ENCODE peak calls at places on chromosomes 5 and 9, in nine cellular contexts. One of them, this sample, is unnamed.

GRCh38 chr5:14906628-14907027 is 35.0 kb upstream of the ANKH start:
- DNase-seq in tibial artery: no peak
- DNase-seq in kidney epithelial cell: no peak
- DNase-seq in epithelial cell of esophagus: no peak
- DNase-seq in pancreas: no peak
- DNase-seq in upper lobe of right lung: no peak
- DNase-seq in brain microvascular endothelial cell: no peak
- DNase-seq in IMR-90: no peak
- DNase-seq in adrenal gland: no peak
- DNase-seq in this sample: no peak

GRCh38 chr5:102986074-102986473 is 133.9 kb downstream of the GIN1 start:
- DNase-seq in IMR-90: no peak
- DNase-seq in pancreas: no peak
- DNase-seq in epithelial cell of esophagus: no peak
- DNase-seq in kidney epithelial cell: no peak
- DNase-seq in tibial artery: no peak
- DNase-seq in upper lobe of right lung: no peak
- DNase-seq in adrenal gland: no peak
- DNase-seq in brain microvascular endothelial cell: no peak
- DNase-seq in this sample: no peak

GRCh38 chr5:135625061-135625460 is 46.3 kb upstream of the CXCL14 start:
- DNase-seq in adrenal gland: no peak
- DNase-seq in upper lobe of right lung: no peak
- DNase-seq in pancreas: no peak
- DNase-seq in kidney epithelial cell: no peak
- DNase-seq in IMR-90: no peak
- DNase-seq in tibial artery: no peak
- DNase-seq in brain microvascular endothelial cell: no peak
- DNase-seq in epithelial cell of esophagus: no peak
- DNase-seq in this sample: no peak

GRCh38 chr5:122885038-122885517 is 39.7 kb downstream of the SNX24 start:
- DNase-seq in epithelial cell of esophagus: no peak
- DNase-seq in tibial artery: no peak
- DNase-seq in adrenal gland: no peak
- DNase-seq in brain microvascular endothelial cell: no peak
- DNase-seq in pancreas: no peak
- DNase-seq in IMR-90: no peak
- DNase-seq in upper lobe of right lung: no peak
- DNase-seq in kidney epithelial cell: no peak
- DNase-seq in this sample: no peak

GRCh38 chr5:61330341-61330878 is 1.6 kb upstream of the ZSWIM6 start:
- DNase-seq in tibial artery: no peak
- DNase-seq in pancreas: peak; percentile 43
- DNase-seq in brain microvascular endothelial cell: no peak
- DNase-seq in IMR-90: peak; percentile 45
- DNase-seq in adrenal gland: peak; percentile 58
- DNase-seq in kidney epithelial cell: no peak
- DNase-seq in epithelial cell of esophagus: peak; percentile 66
- DNase-seq in upper lobe of right lung: no peak
- DNase-seq in this sample: no peak

GRCh38 chr5:91500758-91501157 is 117.6 kb upstream of the ARRDC3 start:
- DNase-seq in tibial artery: no peak
- DNase-seq in epithelial cell of esophagus: no peak
- DNase-seq in pancreas: no peak
- DNase-seq in kidney epithelial cell: no peak
- DNase-seq in adrenal gland: no peak
- DNase-seq in upper lobe of right lung: no peak
- DNase-seq in IMR-90: no peak
- DNase-seq in brain microvascular endothelial cell: no peak
- DNase-seq in this sample: no peak

GRCh38 chr5:116559239-116559638 is 15.4 kb downstream of the SEMA6A start:
- DNase-seq in upper lobe of right lung: no peak
- DNase-seq in epithelial cell of esophagus: no peak
- DNase-seq in brain microvascular endothelial cell: no peak
- DNase-seq in tibial artery: no peak
- DNase-seq in pancreas: no peak
- DNase-seq in adrenal gland: no peak
- DNase-seq in IMR-90: no peak
- DNase-seq in kidney epithelial cell: no peak
- DNase-seq in this sample: no peak

GRCh38 chr5:13972029-13972428 is 27.5 kb upstream of the DNAH5 start:
- DNase-seq in adrenal gland: no peak
- DNase-seq in IMR-90: no peak
- DNase-seq in epithelial cell of esophagus: peak; percentile 52
- DNase-seq in tibial artery: no peak
- DNase-seq in pancreas: no peak
- DNase-seq in kidney epithelial cell: no peak
- DNase-seq in upper lobe of right lung: no peak
- DNase-seq in brain microvascular endothelial cell: no peak
- DNase-seq in this sample: no peak

GRCh38 chr5:168449166-168449565 is 37.1 kb upstream of the RARS1 start:
- DNase-seq in tibial artery: no peak
- DNase-seq in adrenal gland: no peak
- DNase-seq in epithelial cell of esophagus: peak; percentile 82
- DNase-seq in pancreas: no peak
- DNase-seq in kidney epithelial cell: no peak
- DNase-seq in brain microvascular endothelial cell: no peak
- DNase-seq in IMR-90: no peak
- DNase-seq in upper lobe of right lung: no peak
- DNase-seq in this sample: no peak

GRCh38 chr5:74622122-74622521 is 18.4 kb downstream of the ENC1 start:
- DNase-seq in tibial artery: no peak
- DNase-seq in adrenal gland: no peak
- DNase-seq in pancreas: no peak
- DNase-seq in kidney epithelial cell: no peak
- DNase-seq in epithelial cell of esophagus: peak; percentile 63
- DNase-seq in IMR-90: no peak
- DNase-seq in upper lobe of right lung: no peak
- DNase-seq in brain microvascular endothelial cell: no peak
- DNase-seq in this sample: no peak

GRCh38 chr9:89522261-89522978 is 24.5 kb upstream of the SEMA4D start:
- DNase-seq in epithelial cell of esophagus: no peak
- DNase-seq in upper lobe of right lung: no peak
- DNase-seq in kidney epithelial cell: no peak
- DNase-seq in tibial artery: peak; percentile 54
- DNase-seq in IMR-90: no peak
- DNase-seq in pancreas: no peak
- DNase-seq in adrenal gland: no peak
- DNase-seq in brain microvascular endothelial cell: no peak
- DNase-seq in this sample: no peak

GRCh38 chr5:96790851-96791513 is 16.8 kb downstream of the ERAP1 start:
- DNase-seq in adrenal gland: no peak
- DNase-seq in upper lobe of right lung: no peak
- DNase-seq in IMR-90: peak; percentile 63
- DNase-seq in epithelial cell of esophagus: peak; percentile 36
- DNase-seq in brain microvascular endothelial cell: peak; percentile 33
- DNase-seq in kidney epithelial cell: no peak
- DNase-seq in pancreas: no peak
- DNase-seq in tibial artery: no peak
- DNase-seq in this sample: no peak

GRCh38 chr5:148179234-148179824 is 11.0 kb downstream of the SPINK14 start:
- DNase-seq in IMR-90: peak; percentile 63
- DNase-seq in brain microvascular endothelial cell: peak; percentile 30
- DNase-seq in kidney epithelial cell: peak; percentile 16
- DNase-seq in upper lobe of right lung: no peak
- DNase-seq in epithelial cell of esophagus: peak; percentile 76
- DNase-seq in adrenal gland: no peak
- DNase-seq in tibial artery: no peak
- DNase-seq in pancreas: no peak
- DNase-seq in this sample: peak; percentile 30

GRCh38 chr9:96279927-96280326 is 22.0 kb downstream of the HSD17B3 start:
- DNase-seq in kidney epithelial cell: peak; percentile 41
- DNase-seq in pancreas: no peak
- DNase-seq in upper lobe of right lung: no peak
- DNase-seq in tibial artery: no peak
- DNase-seq in epithelial cell of esophagus: peak; percentile 80
- DNase-seq in brain microvascular endothelial cell: no peak
- DNase-seq in IMR-90: no peak
- DNase-seq in adrenal gland: no peak
- DNase-seq in this sample: no peak

GRCh38 chr9:79583957-79584654 is 12.3 kb downstream of the TLE4 start:
- DNase-seq in kidney epithelial cell: no peak
- DNase-seq in IMR-90: no peak
- DNase-seq in epithelial cell of esophagus: no peak
- DNase-seq in upper lobe of right lung: peak; percentile 75
- DNase-seq in tibial artery: no peak
- DNase-seq in pancreas: no peak
- DNase-seq in brain microvascular endothelial cell: no peak
- DNase-seq in adrenal gland: peak; percentile 47
- DNase-seq in this sample: no peak

GRCh38 chr5:14322437-14323187 is 179.5 kb downstream of the TRIO start:
- DNase-seq in tibial artery: no peak
- DNase-seq in brain microvascular endothelial cell: no peak
- DNase-seq in IMR-90: no peak
- DNase-seq in pancreas: no peak
- DNase-seq in adrenal gland: no peak
- DNase-seq in kidney epithelial cell: no peak
- DNase-seq in upper lobe of right lung: no peak
- DNase-seq in epithelial cell of esophagus: peak; percentile 70
- DNase-seq in this sample: no peak

GRCh38 chr9:96253059-96253696 is 48.8 kb downstream of the HSD17B3 start:
- DNase-seq in upper lobe of right lung: no peak
- DNase-seq in adrenal gland: no peak
- DNase-seq in brain microvascular endothelial cell: no peak
- DNase-seq in epithelial cell of esophagus: no peak
- DNase-seq in pancreas: peak; percentile 25
- DNase-seq in kidney epithelial cell: no peak
- DNase-seq in IMR-90: no peak
- DNase-seq in tibial artery: no peak
- DNase-seq in this sample: no peak

GRCh38 chr5:55231476-55232193 is 1.8 kb downstream of the CCNO start:
- DNase-seq in epithelial cell of esophagus: peak; percentile 25
- DNase-seq in brain microvascular endothelial cell: no peak
- DNase-seq in upper lobe of right lung: no peak
- DNase-seq in kidney epithelial cell: no peak
- DNase-seq in tibial artery: no peak
- DNase-seq in pancreas: peak; percentile 46
- DNase-seq in adrenal gland: no peak
- DNase-seq in IMR-90: no peak
- DNase-seq in this sample: no peak

GRCh38 chr5:78129632-78130031 is 164.9 kb downstream of the AP3B1 start:
- DNase-seq in epithelial cell of esophagus: no peak
- DNase-seq in pancreas: no peak
- DNase-seq in upper lobe of right lung: no peak
- DNase-seq in kidney epithelial cell: no peak
- DNase-seq in IMR-90: no peak
- DNase-seq in adrenal gland: no peak
- DNase-seq in tibial artery: no peak
- DNase-seq in brain microvascular endothelial cell: no peak
- DNase-seq in this sample: no peak

DNA sequence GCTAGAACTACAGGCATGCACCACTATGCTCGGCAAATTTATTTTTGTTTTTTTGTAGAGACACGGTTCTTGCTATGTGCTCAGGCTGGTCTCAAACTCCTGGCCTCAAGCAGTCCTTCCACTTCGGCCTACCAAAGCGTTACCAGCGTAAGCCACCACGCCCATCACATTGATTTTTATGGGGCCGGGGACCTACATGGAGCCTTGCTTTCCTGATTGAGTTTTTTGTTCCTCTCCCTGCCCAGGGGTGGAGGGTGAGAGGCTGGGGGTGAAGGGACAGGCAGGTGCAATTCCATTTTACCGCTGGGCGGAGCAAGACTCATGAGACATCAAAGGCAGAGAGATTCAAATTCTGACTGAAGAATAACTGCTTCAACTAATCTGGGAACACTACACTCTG is 1.9 kb downstream of the ALDH1B1 start:
- DNase-seq in adrenal gland: no peak
- DNase-seq in tibial artery: no peak
- DNase-seq in kidney epithelial cell: no peak
- DNase-seq in brain microvascular endothelial cell: no peak
- DNase-seq in upper lobe of right lung: no peak
- DNase-seq in pancreas: no peak
- DNase-seq in epithelial cell of esophagus: no peak
- DNase-seq in IMR-90: no peak
- DNase-seq in this sample: no peak
- H3K4me3 ChIP-seq in adrenal gland: no peak overlapping the region
- H3K4me3 ChIP-seq in tibial artery: peak overlapping the region; percentile 86
- H3K4me3 ChIP-seq in kidney epithelial cell: no peak overlapping the region
- H3K4me3 ChIP-seq in brain microvascular endothelial cell: no peak overlapping the region
- H3K4me3 ChIP-seq in upper lobe of right lung: no peak overlapping the region
- H3K4me3 ChIP-seq in pancreas: no peak overlapping the region
- H3K4me3 ChIP-seq in epithelial cell of esophagus: no peak overlapping the region
- H3K4me3 ChIP-seq in IMR-90: no peak overlapping the region
- H3K4me3 ChIP-seq in this sample: no peak overlapping the region

GRCh38 chr5:31237159-31237558 is 43.7 kb downstream of the CDH6 start:
- DNase-seq in pancreas: no peak
- DNase-seq in upper lobe of right lung: no peak
- DNase-seq in brain microvascular endothelial cell: no peak
- DNase-seq in tibial artery: no peak
- DNase-seq in epithelial cell of esophagus: peak; percentile 41
- DNase-seq in IMR-90: peak; percentile 32
- DNase-seq in kidney epithelial cell: no peak
- DNase-seq in adrenal gland: no peak
- DNase-seq in this sample: no peak
- TF ChIP-seq CTCF in pancreas: no peak
- TF ChIP-seq CTCF in upper lobe of right lung: no peak
- TF ChIP-seq CTCF in brain microvascular endothelial cell: peak; percentile 22
- TF ChIP-seq CTCF in tibial artery: no peak
- TF ChIP-seq CTCF in epithelial cell of esophagus: peak; percentile 50
- TF ChIP-seq CTCF in IMR-90: no peak
- TF ChIP-seq CTCF in kidney epithelial cell: no peak
- TF ChIP-seq CTCF in adrenal gland: no peak
- TF ChIP-seq CTCF in this sample: no peak

GRCh38 chr9:135301271-135302263 is 178.0 kb upstream of the PPP1R26 start:
- DNase-seq in adrenal gland: no peak
- DNase-seq in kidney epithelial cell: no peak
- DNase-seq in brain microvascular endothelial cell: no peak
- DNase-seq in pancreas: no peak
- DNase-seq in tibial artery: no peak
- DNase-seq in epithelial cell of esophagus: no peak
- DNase-seq in IMR-90: no peak
- DNase-seq in upper lobe of right lung: no peak
- DNase-seq in this sample: no peak
- H3K4me3 ChIP-seq in adrenal gland: no peak overlapping the region
- H3K4me3 ChIP-seq in kidney epithelial cell: no peak overlapping the region
- H3K4me3 ChIP-seq in brain microvascular endothelial cell: no peak overlapping the region
- H3K4me3 ChIP-seq in pancreas: no peak overlapping the region
- H3K4me3 ChIP-seq in tibial artery: no peak overlapping the region
- H3K4me3 ChIP-seq in epithelial cell of esophagus: no peak overlapping the region
- H3K4me3 ChIP-seq in IMR-90: no peak overlapping the region
- H3K4me3 ChIP-seq in upper lobe of right lung: no peak overlapping the region
- H3K4me3 ChIP-seq in this sample: no peak overlapping the region

DNA sequence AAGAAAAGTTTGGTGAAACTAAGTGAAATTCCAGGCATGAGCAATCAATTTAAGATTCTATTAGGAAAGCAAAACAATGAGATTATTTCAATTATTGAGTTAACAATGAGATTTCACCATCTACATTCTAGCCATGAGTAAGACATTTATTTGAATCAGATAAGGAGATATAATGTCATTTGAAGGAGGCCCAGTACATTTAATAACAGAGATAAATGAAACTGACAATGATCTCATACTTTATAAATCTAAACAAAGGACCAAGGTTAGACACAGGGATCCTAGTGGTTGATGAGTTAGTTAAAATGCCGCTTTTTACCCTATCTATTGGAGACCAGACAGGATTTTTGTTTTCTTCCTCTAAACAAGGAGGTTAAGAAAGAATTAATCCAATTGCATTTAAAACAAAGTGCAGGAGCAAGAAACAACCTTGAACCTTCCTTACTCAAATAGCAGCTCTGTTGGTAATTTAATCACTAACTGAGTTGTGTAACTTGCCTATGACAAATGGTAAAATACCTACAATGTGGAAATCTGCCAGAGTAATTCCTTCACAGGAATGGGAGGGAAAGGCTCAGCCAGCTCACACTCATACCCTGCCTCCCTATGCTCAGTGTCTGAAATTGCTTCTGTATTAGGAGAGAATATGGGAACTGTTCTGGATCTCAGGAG is 103.5 kb upstream of the NR3C1 start:
- DNase-seq in kidney epithelial cell: peak; percentile 79
- DNase-seq in tibial artery: no peak
- DNase-seq in pancreas: peak; percentile 59
- DNase-seq in epithelial cell of esophagus: peak; percentile 94
- DNase-seq in upper lobe of right lung: no peak
- DNase-seq in IMR-90: peak; percentile 95
- DNase-seq in adrenal gland: peak; percentile 39
- DNase-seq in brain microvascular endothelial cell: peak; percentile 76
- DNase-seq in this sample: peak; percentile 74
- TF ChIP-seq CTCF in kidney epithelial cell: peak; percentile 28
- TF ChIP-seq CTCF in tibial artery: no peak
- TF ChIP-seq CTCF in pancreas: no peak
- TF ChIP-seq CTCF in epithelial cell of esophagus: peak; percentile 39
- TF ChIP-seq CTCF in upper lobe of right lung: no peak
- TF ChIP-seq CTCF in IMR-90: peak; percentile 27
- TF ChIP-seq CTCF in adrenal gland: peak; percentile 12
- TF ChIP-seq CTCF in brain microvascular endothelial cell: peak; percentile 40
- TF ChIP-seq CTCF in this sample: peak; percentile 17

This sample was measured in retinal pigment epithelial cell.